ENCODE peak calls at places on chromosomes 7 and 10, in ten cellular contexts. X, R, N, U, Z, F, A, Q, J and I are unnamed samples.

GRCh38 chr10:30353851-30354250 is 4.8 kb upstream of the MTPAP start:
- DNase-seq in U (peak), N (peak), R (peak), A (peak), F (no peak), Q (no peak), Z (no peak), X (peak), J (no peak), I (no peak)

GRCh38 chr10:89563861-89564478 is 28.6 kb upstream of the SLC16A12 start:
- DNase-seq in F (no peak), A (peak), N (peak), Q (no peak), J (peak), Z (peak), X (peak), U (no peak), R (peak), I (no peak)

GRCh38 chr7:90661290-90662151 is 65.4 kb downstream of the CDK14 start:
- DNase-seq in U (no peak), F (no peak), J (no peak), A (peak), Z (no peak), R (peak), Q (no peak), X (peak), N (peak), I (no peak)

GRCh38 chr7:102021841-102022618 is 204.6 kb downstream of the CUX1 start:
- DNase-seq in Z (no peak), N (no peak), Q (no peak), R (no peak), U (no peak), F (no peak), X (no peak), A (no peak), J (no peak), I (no peak)

GRCh38 chr7:6227294-6227846 is 45.1 kb downstream of the CYTH3 start:
- DNase-seq in Z (no peak), A (no peak), X (no peak), F (no peak), N (peak), R (peak), U (no peak), J (no peak), Q (no peak), I (no peak)

GRCh38 chr10:127585519-127586023 is 36.5 kb downstream of the NPS start:
- DNase-seq in U (no peak), Q (no peak), A (no peak), F (no peak), Z (no peak), J (no peak), R (no peak), X (no peak), N (no peak), I (no peak)

GRCh38 chr10:31554556-31554955 is 235.5 kb downstream of the ZEB1 start:
- DNase-seq in F (no peak), A (peak), N (peak), Z (no peak), X (peak), J (no peak), Q (no peak), U (no peak), R (peak), I (no peak)

GRCh38 chr7:151999337-152000090 is 26.0 kb upstream of the GALNT11 start:
- DNase-seq in Z (no peak), J (no peak), N (peak), R (no peak), F (no peak), Q (no peak), U (no peak), X (peak), A (no peak), I (no peak)

GRCh38 chr7:85612514-85612913 is 425.7 kb upstream of the SEMA3D start:
- DNase-seq in Q (no peak), J (no peak), X (no peak), A (no peak), R (no peak), Z (no peak), F (no peak), U (no peak), N (no peak), I (no peak)

GRCh38 chr10:75598998-75599397 is 167.6 kb downstream of the LRMDA start:
- DNase-seq in R (no peak), A (no peak), Q (no peak), X (no peak), Z (no peak), N (no peak), U (no peak), F (no peak), J (no peak), I (no peak)

GRCh38 chr10:75600833-75601232 is 169.4 kb downstream of the LRMDA start:
- DNase-seq in F (no peak), R (no peak), J (no peak), Z (no peak), Q (no peak), A (no peak), U (no peak), X (no peak), N (no peak), I (no peak)

GRCh38 chr10:75599875-75600648 is 168.6 kb downstream of the LRMDA start:
- DNase-seq in A (no peak), R (no peak), U (no peak), Z (no peak), N (no peak), J (no peak), F (no peak), X (no peak), Q (no peak), I (no peak)

GRCh38 chr10:75596930-75597629 is 165.7 kb downstream of the LRMDA start:
- DNase-seq in A (no peak), J (no peak), Q (no peak), U (no peak), R (no peak), N (no peak), F (no peak), X (no peak), Z (no peak), I (no peak)

DNA sequence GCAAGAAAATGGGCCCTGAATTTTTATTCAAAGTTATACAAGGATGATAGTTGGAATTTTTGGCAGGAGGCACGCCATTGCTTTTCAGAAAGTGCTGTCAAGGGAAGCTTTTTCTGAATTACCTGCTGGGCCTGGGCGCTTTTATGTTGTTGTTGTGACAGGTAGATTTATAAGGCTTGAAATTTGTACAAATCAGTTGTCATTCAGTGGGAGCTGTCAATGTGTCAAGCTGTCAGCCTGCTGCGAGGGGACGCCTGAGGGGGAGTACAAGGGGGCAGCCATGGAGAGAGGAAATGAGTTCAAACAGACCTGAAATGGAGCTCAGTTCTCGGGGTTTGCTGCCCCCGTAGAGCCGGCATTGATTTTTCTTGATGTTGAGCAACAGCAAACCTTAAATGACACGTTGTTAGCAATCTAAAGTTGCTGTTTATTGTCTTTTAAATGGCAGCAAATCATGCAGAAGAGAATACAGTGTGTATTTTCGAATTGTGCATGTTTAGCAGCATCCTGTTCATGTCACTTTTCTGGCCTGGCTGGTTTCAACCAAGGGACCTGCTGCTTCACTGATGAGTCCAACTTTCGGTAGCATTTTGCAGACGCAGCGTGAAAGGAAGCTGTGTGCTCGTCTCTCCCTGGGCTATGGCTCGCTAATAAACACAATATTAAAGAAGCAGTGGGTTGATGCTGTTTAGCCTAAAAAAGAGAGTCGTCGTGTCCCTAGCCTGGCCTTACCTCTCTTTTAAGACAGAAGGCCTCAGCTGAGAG is 166.4 kb downstream of the LRMDA start:
- DNase-seq in Q (no peak), U (no peak), X (no peak), R (no peak), J (no peak), A (no peak), F (no peak), Z (no peak), N (no peak), I (no peak)
- TF ChIP-seq CTCF in Q (no peak), U (no peak), X (no peak), R (no peak), J (no peak), A (no peak), F (no peak), Z (no peak), N (no peak), I (no peak)

GRCh38 chr10:125457406-125457805 is 225.6 kb downstream of the TEX36 start:
- DNase-seq in R (no peak), Q (no peak), N (no peak), Z (no peak), J (no peak), X (no peak), F (no peak), U (no peak), A (no peak), I (no peak)
- TF ChIP-seq CTCF in R (no peak), Q (no peak), N (no peak), Z (no peak), J (no peak), X (no peak), F (no peak), U (no peak), A (no peak), I (no peak)

GRCh38 chr10:59881640-59882039 is 24.7 kb downstream of the CCDC6 start:
- DNase-seq in A (no peak), J (no peak), N (no peak), X (no peak), F (no peak), U (no peak), Z (no peak), Q (no peak), R (no peak), I (no peak)

GRCh38 chr10:59879363-59879935 is 26.9 kb downstream of the CCDC6 start:
- DNase-seq in Q (no peak), X (no peak), F (no peak), J (no peak), R (no peak), U (no peak), N (no peak), Z (no peak), A (no peak), I (no peak)

GRCh38 chr10:59878915-59879314 is 27.4 kb downstream of the CCDC6 start:
- DNase-seq in F (no peak), A (no peak), R (no peak), U (no peak), Z (no peak), J (no peak), Q (no peak), N (no peak), X (no peak), I (no peak)

GRCh38 chr10:59880976-59881510 is 25.3 kb downstream of the CCDC6 start:
- DNase-seq in U (no peak), J (peak), Q (no peak), F (no peak), R (no peak), Z (no peak), N (no peak), A (no peak), X (no peak), I (no peak)

DNA sequence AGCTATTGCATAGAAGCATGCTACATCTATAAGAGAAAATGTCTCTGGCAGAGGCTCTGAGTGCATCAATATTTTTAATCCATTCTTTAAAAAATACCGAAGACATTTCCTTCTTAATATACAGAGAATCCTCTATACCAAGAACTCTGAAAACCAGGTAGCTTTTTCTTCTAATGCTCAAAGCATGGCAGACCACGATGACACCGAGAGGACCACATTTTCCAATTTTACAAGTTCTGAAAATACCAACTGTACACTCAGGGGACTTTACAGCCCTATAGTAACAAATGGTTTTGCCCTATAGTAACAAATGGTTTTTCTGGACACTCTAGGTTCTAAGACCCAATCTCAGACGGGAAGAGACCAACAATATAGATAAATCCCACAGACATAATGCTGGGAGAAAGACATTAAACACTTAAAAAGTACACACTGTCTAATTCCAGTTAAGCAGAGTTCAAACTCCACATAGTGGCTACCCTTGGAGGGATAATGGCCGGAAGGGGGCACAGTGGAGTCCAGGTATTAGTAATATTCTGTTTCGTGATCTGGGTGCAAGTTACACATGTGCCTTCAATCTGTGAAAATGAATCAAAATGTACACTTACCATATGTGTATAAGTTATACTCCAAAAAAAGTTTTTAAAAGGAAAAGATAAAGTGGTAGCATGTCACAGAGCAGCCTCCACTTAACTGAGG is 26.2 kb downstream of the CCDC6 start:
- DNase-seq in Q (no peak), R (no peak), Z (no peak), J (peak), U (no peak), X (no peak), N (no peak), F (no peak), A (no peak), I (no peak)
- TF ChIP-seq CTCF in Q (no peak), R (no peak), Z (no peak), J (no peak), U (no peak), X (no peak), N (no peak), F (no peak), A (no peak), I (no peak)

GRCh38 chr10:77318739-77319138 is 318.9 kb downstream of the KCNMA1 start:
- DNase-seq in Z (no peak), X (no peak), U (no peak), J (no peak), R (no peak), A (no peak), F (no peak), N (no peak), Q (no peak), I (no peak)

GRCh38 chr10:77319557-77319956 is 318.1 kb downstream of the KCNMA1 start:
- DNase-seq in R (peak), Z (no peak), J (no peak), N (peak), A (peak), Q (peak), U (no peak), X (peak), F (no peak), I (no peak)

GRCh38 chr10:77321868-77322267 is 315.7 kb downstream of the KCNMA1 start:
- DNase-seq in U (no peak), R (peak), F (no peak), A (peak), Z (no peak), N (peak), X (no peak), Q (no peak), J (no peak), I (no peak)

GRCh38 chr10:77317221-77317620 is 320.4 kb downstream of the KCNMA1 start:
- DNase-seq in F (no peak), J (no peak), N (no peak), Q (no peak), X (no peak), A (peak), Z (no peak), R (no peak), U (no peak), I (no peak)

GRCh38 chr10:77320852-77321496 is 316.6 kb downstream of the KCNMA1 start:
- DNase-seq in Z (no peak), X (peak), N (peak), F (no peak), U (no peak), R (peak), Q (no peak), A (peak), J (no peak), I (no peak)
- TF ChIP-seq CTCF in Z (no peak), X (no peak), N (no peak), F (no peak), U (no peak), R (no peak), Q (no peak), A (no peak), J (no peak), I (no peak)

GRCh38 chr7:18693826-18694225 is 198.3 kb downstream of the HDAC9 start:
- DNase-seq in Z (no peak), X (no peak), J (no peak), Q (no peak), R (no peak), F (no peak), N (peak), A (no peak), U (no peak), I (no peak)
- TF ChIP-seq CTCF in Z (no peak), X (no peak), J (no peak), Q (no peak), R (no peak), F (no peak), N (no peak), A (no peak), U (no peak), I (no peak)

GRCh38 chr10:70055550-70055949 is 2.9 kb downstream of the MACROH2A2 start:
- DNase-seq in N (no peak), X (no peak), R (no peak), A (peak), J (no peak), F (no peak), U (no peak), Z (no peak), Q (no peak), I (no peak)

GRCh38 chr10:70066190-70066589 is 13.5 kb downstream of the MACROH2A2 start:
- DNase-seq in A (no peak), Q (no peak), N (no peak), Z (no peak), X (no peak), J (no peak), F (no peak), R (no peak), U (no peak), I (no peak)

GRCh38 chr10:70063418-70064098 is 10.9 kb downstream of the MACROH2A2 start:
- DNase-seq in A (no peak), U (no peak), N (no peak), F (no peak), Q (no peak), X (no peak), Z (no peak), R (no peak), J (peak), I (no peak)

GRCh38 chr10:70054902-70055301 is 2.3 kb downstream of the MACROH2A2 start:
- DNase-seq in N (no peak), R (no peak), Z (no peak), F (no peak), Q (no peak), A (no peak), U (no peak), J (no peak), X (no peak), I (no peak)

GRCh38 chr10:70060389-70060788 is 7.7 kb downstream of the MACROH2A2 start:
- DNase-seq in Q (no peak), N (no peak), X (no peak), F (no peak), J (no peak), A (no peak), Z (no peak), U (no peak), R (no peak), I (no peak)
- TF ChIP-seq CTCF in Q (no peak), N (no peak), X (peak), F (no peak), J (no peak), A (no peak), Z (no peak), U (no peak), R (no peak), I (no peak)

GRCh38 chr10:120600871-120601644 is 144.0 kb downstream of the PLPP4 start:
- DNase-seq in F (peak), J (peak), R (peak), N (no peak), A (peak), U (no peak), X (no peak), Q (no peak), Z (no peak), I (no peak)
- TF ChIP-seq CTCF in F (peak), J (no peak), R (peak), N (peak), A (peak), U (no peak), X (peak), Q (no peak), Z (no peak), I (no peak)

GRCh38 chr7:3923307-3923918 is 622.4 kb downstream of the SDK1 start:
- DNase-seq in U (no peak), Z (no peak), J (no peak), R (no peak), N (no peak), Q (no peak), F (no peak), X (no peak), A (no peak), I (no peak)

GRCh38 chr7:3924277-3924676 is 623.2 kb downstream of the SDK1 start:
- DNase-seq in Z (no peak), F (no peak), X (no peak), N (no peak), Q (no peak), R (no peak), J (no peak), A (no peak), U (no peak), I (no peak)

GRCh38 chr7:3917466-3917865 is 616.4 kb downstream of the SDK1 start:
- DNase-seq in N (no peak), A (no peak), U (no peak), X (no peak), F (no peak), R (no peak), Q (no peak), J (no peak), Z (no peak), I (no peak)

GRCh38 chr7:3918576-3918975 is 617.5 kb downstream of the SDK1 start:
- DNase-seq in J (peak), F (no peak), N (no peak), R (no peak), A (no peak), U (no peak), Q (no peak), Z (no peak), X (no peak), I (no peak)

DNA sequence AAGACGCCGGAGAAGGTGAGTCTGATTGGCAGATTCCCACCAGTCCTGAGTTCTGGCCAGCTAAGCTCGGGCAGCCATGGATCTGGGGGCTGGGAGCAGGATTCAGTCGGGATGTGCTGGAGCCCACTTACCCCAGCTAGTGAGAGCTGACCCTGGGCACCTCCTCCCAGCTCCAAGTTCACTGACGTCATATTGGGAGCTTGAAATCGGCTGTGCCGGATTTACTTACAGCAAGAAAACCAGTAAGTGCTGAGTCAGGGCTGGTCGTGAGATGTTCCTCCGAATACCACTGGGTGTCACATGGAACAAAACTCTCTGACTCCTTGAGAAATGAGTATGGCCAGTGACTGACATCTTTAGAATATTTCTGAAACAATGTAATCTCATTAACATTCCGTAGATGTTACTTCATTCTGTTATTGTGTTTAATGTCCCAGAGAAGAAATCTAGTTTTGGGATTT is 621.2 kb downstream of the SDK1 start:
- DNase-seq in A (peak), X (peak), U (no peak), Z (peak), J (peak), N (peak), Q (peak), R (peak), F (peak), I (no peak)
- TF ChIP-seq CTCF in A (peak), X (peak), U (no peak), Z (peak), J (no peak), N (peak), Q (peak), R (peak), F (peak), I (no peak)

GRCh38 chr10:78471326-78471722 is 437.7 kb downstream of the RPS24 start:
- DNase-seq in U (no peak), Z (no peak), R (no peak), A (no peak), J (no peak), N (no peak), F (no peak), Q (no peak), X (no peak), I (no peak)
- TF ChIP-seq CTCF in U (no peak), Z (no peak), R (no peak), A (no peak), J (no peak), N (no peak), F (no peak), Q (no peak), X (no peak), I (no peak)

DNA sequence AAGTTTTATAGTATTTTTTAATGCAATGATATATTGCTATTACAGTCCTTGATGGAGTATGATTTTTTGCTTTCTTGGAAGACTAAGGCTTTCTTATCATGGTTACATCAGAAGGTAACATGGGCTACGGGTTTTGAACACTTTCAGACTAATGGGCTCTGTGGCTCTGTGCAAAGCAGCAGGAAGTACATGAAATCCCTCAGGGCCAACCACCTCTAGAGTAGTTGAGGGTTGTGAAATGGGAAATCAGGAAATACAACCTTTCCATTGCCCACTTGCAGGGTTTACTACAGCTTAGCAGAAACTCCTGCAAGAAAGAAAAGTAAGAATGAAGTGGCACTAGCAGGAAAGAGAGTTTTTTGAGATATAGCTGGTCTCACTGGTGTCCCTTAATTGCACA is 853.5 kb downstream of the KCNMA1 start:
- DNase-seq in U (no peak), J (no peak), A (no peak), X (no peak), Z (no peak), N (no peak), Q (no peak), R (no peak), F (no peak), I (no peak)
- TF ChIP-seq CTCF in U (no peak), J (no peak), A (no peak), X (no peak), Z (no peak), N (no peak), Q (no peak), R (no peak), F (no peak), I (no peak)